ENCODE peak calls at places on chromosomes 5 and 9, in five cellular contexts. Q is activated T-cell treated with anti-CD3 and anti-CD28 coated beads for 1 hour, D is Right ventricle myocardium superior, B is EH, R is cardiac muscle cell. O is an unnamed sample.

GRCh38 chr5:151315998-151316597 is 12.5 kb upstream of the SLC36A3 start:
- DNase-seq in R (peak), Q (peak), B (peak), D (peak), O (peak)

GRCh38 chr5:96001262-96001661 is 39.6 kb upstream of the ELL2 start:
- DNase-seq in D (no peak), Q (no peak), B (peak), R (no peak), O (no peak)

GRCh38 chr5:5424736-5425135 is 2.3 kb downstream of the ICE1 start:
- DNase-seq in Q (no peak), B (no peak), D (no peak), R (no peak), O (no peak)

GRCh38 chr9:89436963-89437625 is 60.8 kb downstream of the SEMA4D start:
- DNase-seq in Q (peak), R (no peak), D (no peak), B (no peak), O (no peak)

GRCh38 chr9:14499976-14500375 is 186.0 kb upstream of the NFIB start:
- DNase-seq in D (no peak), R (no peak), B (no peak), Q (no peak), O (no peak)

GRCh38 chr5:115097236-115097635 is 72.5 kb downstream of the TRIM36 start:
- DNase-seq in Q (no peak), D (no peak), R (no peak), B (no peak), O (no peak)

GRCh38 chr5:122312670-122312988 is 592 bp downstream of the SNCAIP start:
- DNase-seq in Q (no peak), B (peak), D (no peak), R (peak), O (peak)

GRCh38 chr9:123959787-123960186 is 29.9 kb upstream of the DENND1A start:
- DNase-seq in Q (no peak), B (no peak), R (no peak), D (no peak), O (no peak)

GRCh38 chr9:18263367-18263766 is 210.6 kb upstream of the ADAMTSL1 start:
- DNase-seq in Q (no peak), D (no peak), R (no peak), B (no peak), O (no peak)

GRCh38 chr5:74725331-74725730 is 40.3 kb downstream of the HEXB start:
- DNase-seq in D (no peak), Q (no peak), B (no peak), R (no peak), O (no peak)

GRCh38 chr9:12818431-12819000 is 43.7 kb downstream of the LURAP1L start:
- DNase-seq in R (peak), B (no peak), D (no peak), Q (no peak), O (no peak)

GRCh38 chr9:127384016-127384730 is 12.8 kb upstream of the SLC2A8 start:
- DNase-seq in B (no peak), D (no peak), R (no peak), Q (no peak), O (no peak)

GRCh38 chr5:35409361-35409760 is 179.1 kb upstream of the PRLR start:
- DNase-seq in D (no peak), Q (no peak), R (no peak), B (no peak), O (no peak)

GRCh38 chr5:142984016-142984415 is 213.8 kb downstream of the ARHGAP26 start:
- DNase-seq in Q (no peak), B (no peak), D (no peak), R (no peak), O (no peak)

GRCh38 chr5:179780343-179780742 is 13.4 kb upstream of the LTC4S start:
- DNase-seq in D (peak), B (no peak), Q (no peak), R (no peak), O (no peak)

GRCh38 chr5:987761-988160 is 20.8 kb upstream of the NKD2 start:
- DNase-seq in B (no peak), D (no peak), Q (no peak), R (no peak), O (no peak)